ENCODE peak calls at places on chromosomes 5 and 9, in six cellular contexts. One of them, this sample, is unnamed.

GRCh38 chr5:80125962-80126480 is 90.9 kb downstream of the THBS4 start:
- DNase-seq in C1 segment of cervical spinal cord: no peak
- DNase-seq in psoas muscle: no peak
- DNase-seq in AG10803: peak
- DNase-seq in colonic mucosa: no peak
- DNase-seq in HuH-7: no peak
- DNase-seq in this sample: no peak

GRCh38 chr5:31196309-31196708 is 2.8 kb downstream of the CDH6 start:
- DNase-seq in colonic mucosa: no peak
- DNase-seq in C1 segment of cervical spinal cord: no peak
- DNase-seq in AG10803: no peak
- DNase-seq in HuH-7: peak
- DNase-seq in psoas muscle: no peak
- DNase-seq in this sample: peak

GRCh38 chr5:79561525-79561893 is 47.6 kb upstream of the HOMER1 start:
- DNase-seq in colonic mucosa: no peak
- DNase-seq in C1 segment of cervical spinal cord: no peak
- DNase-seq in HuH-7: no peak
- DNase-seq in psoas muscle: no peak
- DNase-seq in AG10803: no peak
- DNase-seq in this sample: no peak

GRCh38 chr9:69580582-69580945 is 91.6 kb downstream of the APBA1 start:
- DNase-seq in C1 segment of cervical spinal cord: no peak
- DNase-seq in AG10803: no peak
- DNase-seq in colonic mucosa: no peak
- DNase-seq in HuH-7: no peak
- DNase-seq in psoas muscle: no peak
- DNase-seq in this sample: no peak

GRCh38 chr9:71928806-71929205 is 17.4 kb downstream of the C9orf85 start:
- DNase-seq in HuH-7: no peak
- DNase-seq in C1 segment of cervical spinal cord: no peak
- DNase-seq in colonic mucosa: no peak
- DNase-seq in psoas muscle: no peak
- DNase-seq in AG10803: peak
- DNase-seq in this sample: no peak

GRCh38 chr5:74865293-74865798 is 841 bp downstream of the FAM169A start:
- DNase-seq in psoas muscle: no peak
- DNase-seq in AG10803: no peak
- DNase-seq in HuH-7: peak
- DNase-seq in C1 segment of cervical spinal cord: peak
- DNase-seq in colonic mucosa: peak
- DNase-seq in this sample: peak

GRCh38 chr9:89790542-89791109 is 185.8 kb downstream of the GADD45G start:
- DNase-seq in psoas muscle: peak
- DNase-seq in AG10803: no peak
- DNase-seq in HuH-7: no peak
- DNase-seq in colonic mucosa: no peak
- DNase-seq in C1 segment of cervical spinal cord: no peak
- DNase-seq in this sample: no peak

GRCh38 chr9:115923903-115924668 is 229.5 kb upstream of the PAPPA start:
- DNase-seq in psoas muscle: no peak
- DNase-seq in C1 segment of cervical spinal cord: no peak
- DNase-seq in colonic mucosa: peak
- DNase-seq in HuH-7: no peak
- DNase-seq in AG10803: peak
- DNase-seq in this sample: no peak

GRCh38 chr9:20199111-20199510 is 410.3 kb upstream of the SLC24A2 start:
- DNase-seq in colonic mucosa: no peak
- DNase-seq in C1 segment of cervical spinal cord: no peak
- DNase-seq in AG10803: no peak
- DNase-seq in psoas muscle: no peak
- DNase-seq in HuH-7: no peak
- DNase-seq in this sample: no peak

GRCh38 chr9:125744616-125745387 is 2.4 kb upstream of the PBX3 start:
- DNase-seq in colonic mucosa: no peak
- DNase-seq in AG10803: peak
- DNase-seq in C1 segment of cervical spinal cord: no peak
- DNase-seq in psoas muscle: no peak
- DNase-seq in HuH-7: no peak
- DNase-seq in this sample: no peak

GRCh38 chr9:3238241-3238640 is 287.6 kb downstream of the RFX3 start:
- DNase-seq in psoas muscle: no peak
- DNase-seq in colonic mucosa: no peak
- DNase-seq in HuH-7: peak
- DNase-seq in C1 segment of cervical spinal cord: no peak
- DNase-seq in AG10803: peak
- DNase-seq in this sample: no peak

GRCh38 chr5:72649449-72649848 is 142.2 kb upstream of the ZNF366 start:
- DNase-seq in psoas muscle: no peak
- DNase-seq in colonic mucosa: no peak
- DNase-seq in C1 segment of cervical spinal cord: no peak
- DNase-seq in HuH-7: no peak
- DNase-seq in AG10803: peak
- DNase-seq in this sample: no peak